ENCODE peak calls at places on chromosome 17, in four cellular contexts. P is transverse colon, W is GM12892, M is prostate gland. G is an unnamed sample.

GRCh38 chr17:13601776-13602551 is at the start of gene HS3ST3A1:
- DNase-seq in P (peak), W (peak), M (peak), G (peak)

GRCh38 chr17:9817086-9817485 is 4.8 kb downstream of the GSG1L2 start:
- DNase-seq in P (peak), W (no peak), M (peak), G (no peak)

GRCh38 chr17:79919862-79920720 is 80.9 kb upstream of the CBX4 start:
- DNase-seq in M (no peak), P (no peak), W (no peak), G (no peak)

GRCh38 chr17:72950236-72950931 is 142.1 kb downstream of the SLC39A11 start:
- DNase-seq in P (no peak), M (no peak), W (no peak), G (no peak)

GRCh38 chr17:76091526-76092285 is 11.9 kb downstream of the EXOC7 start:
- DNase-seq in M (no peak), P (no peak), W (peak), G (no peak)

GRCh38 chr17:30361766-30362279 is 16.9 kb upstream of the CPD start:
- DNase-seq in M (no peak), P (no peak), W (no peak), G (no peak)

GRCh38 chr17:65283704-65284103 is 146.5 kb downstream of the RGS9 start:
- DNase-seq in M (no peak), P (peak), W (no peak), G (no peak)

GRCh38 chr17:50656509-50656908 is 21.8 kb downstream of the ABCC3 start:
- DNase-seq in P (no peak), M (no peak), W (no peak), G (no peak)

GRCh38 chr17:64575431-64575830 is 68.7 kb downstream of the CEP95 start:
- DNase-seq in P (no peak), M (no peak), W (no peak), G (no peak)

GRCh38 chr17:74361613-74362391 is at the start of gene BTBD17:
- DNase-seq in W (no peak), M (peak), P (peak), G (peak)
- TF ChIP-seq POLR2AphosphoS5 in W (no peak), M (no peak), P (no peak), G (no peak)

DNA sequence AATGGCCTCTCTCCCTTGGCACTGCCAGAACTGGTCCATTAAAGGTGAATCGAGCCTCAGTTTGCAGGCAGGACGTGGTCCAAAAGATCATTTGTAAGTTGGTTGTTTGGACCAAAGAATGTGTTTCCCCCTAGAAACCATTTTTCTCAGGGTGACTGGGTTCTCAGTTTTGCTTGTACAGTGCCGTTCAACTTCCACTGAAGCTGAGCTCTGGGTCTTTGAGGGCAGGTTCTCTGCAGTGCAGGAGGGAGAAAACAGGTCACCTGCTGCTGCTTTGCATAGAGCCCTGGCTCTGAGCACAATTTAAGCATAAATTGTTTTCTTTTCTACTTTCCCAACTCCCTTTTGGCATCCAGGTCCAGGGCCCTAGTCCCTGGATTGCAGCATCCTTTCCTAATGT is 8.9 kb upstream of the AMZ2 start:
- DNase-seq in P (peak), W (no peak), M (no peak), G (no peak)
- TF ChIP-seq POLR2A in P (no peak), W (peak), M (no peak), G (no peak)

GRCh38 chr17:55420067-55420775 is 1.4 kb downstream of the MMD start:
- DNase-seq in P (no peak), W (no peak), M (no peak), G (no peak)

GRCh38 chr17:55418369-55419268 is 3.0 kb downstream of the MMD start:
- DNase-seq in M (no peak), P (no peak), W (no peak), G (no peak)

GRCh38 chr17:55423535-55423934 is 1.9 kb upstream of the MMD start:
- DNase-seq in W (no peak), M (no peak), P (no peak), G (no peak)

GRCh38 chr17:55421179-55421934 is at the start of gene MMD:
- DNase-seq in P (peak), W (no peak), M (peak), G (peak)

DNA sequence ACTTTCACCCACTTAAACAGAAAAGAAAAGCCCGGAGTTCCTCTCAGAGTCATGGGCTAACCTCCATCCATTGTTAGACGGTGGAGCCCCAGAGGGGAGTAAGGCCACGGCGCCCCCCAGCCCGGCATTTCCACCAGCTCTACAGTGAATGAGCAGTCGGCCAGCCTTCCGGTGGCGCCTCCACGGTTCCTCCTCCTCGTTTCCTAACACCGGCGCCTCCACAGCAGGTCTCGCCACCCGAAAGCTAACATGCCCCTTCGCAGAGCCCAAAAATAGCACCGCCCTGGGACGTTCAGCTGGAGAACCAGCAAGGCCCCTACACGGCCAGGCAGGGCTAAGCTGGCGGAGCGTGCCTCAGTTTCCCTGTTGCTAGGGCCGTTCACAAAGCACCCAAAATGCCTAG is 858 bp downstream of the MMD start:
- DNase-seq in M (peak), W (no peak), P (peak), G (peak)
- TF ChIP-seq POLR2AphosphoS5 in M (no peak), W (no peak), P (no peak), G (peak)

DNA sequence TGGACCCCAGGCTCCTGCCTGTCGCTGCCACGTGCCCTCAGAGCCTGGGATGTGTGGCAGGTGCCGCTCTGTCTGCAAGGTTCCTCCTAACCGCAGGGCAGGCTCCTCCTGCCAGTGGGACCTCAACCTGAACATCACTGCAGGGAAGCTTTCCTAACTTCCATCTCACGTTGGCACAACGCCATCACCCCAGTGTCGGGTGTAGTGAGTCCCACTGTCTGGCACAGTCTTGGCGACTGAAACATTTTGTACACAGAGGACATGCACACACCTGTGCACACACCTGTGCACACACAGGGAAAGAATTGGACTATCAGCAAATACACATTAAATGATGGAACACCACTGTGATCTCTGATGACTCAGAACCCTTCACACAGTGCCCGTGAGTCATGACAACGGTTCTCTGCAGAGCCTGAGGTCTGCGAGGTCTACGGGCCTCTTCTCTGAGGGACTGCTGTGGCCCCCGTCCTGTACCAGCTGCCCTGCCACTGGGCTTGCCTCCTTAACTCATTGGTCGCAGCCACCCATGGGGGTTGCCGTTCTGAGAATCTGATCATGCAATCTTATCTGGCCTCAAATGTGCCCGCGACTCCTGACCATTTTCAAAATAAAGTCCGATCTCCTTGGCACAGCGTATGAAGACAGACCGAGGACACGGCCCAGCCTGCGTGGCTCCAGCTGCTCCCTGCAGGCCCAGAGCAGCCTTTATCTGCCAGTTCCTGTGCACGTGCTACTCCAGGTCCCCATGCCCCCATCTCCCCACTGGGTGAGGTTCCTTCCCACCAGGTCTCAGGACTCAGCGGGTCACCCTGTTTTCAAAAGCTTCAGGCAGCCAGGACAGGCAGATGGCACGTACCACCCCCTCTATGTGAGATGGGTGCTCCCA is 7.6 kb downstream of the CCDC57 start:
- DNase-seq in P (no peak), W (no peak), M (no peak), G (peak)
- TF ChIP-seq POLR2A in P (no peak), W (no peak), M (no peak), G (no peak)

GRCh38 chr17:1083451-1084187 is 86.7 kb downstream of the TIMM22 start:
- DNase-seq in W (no peak), M (peak), P (no peak), G (no peak)

GRCh38 chr17:1091190-1091534 is 88.6 kb downstream of the ABR start:
- DNase-seq in M (no peak), W (no peak), P (no peak), G (no peak)

GRCh38 chr17:1089915-1090314 is 89.9 kb downstream of the ABR start:
- DNase-seq in M (peak), W (no peak), P (no peak), G (no peak)

GRCh38 chr17:1090454-1091189 is 89.2 kb downstream of the ABR start:
- DNase-seq in P (no peak), M (peak), W (no peak), G (no peak)

DNA sequence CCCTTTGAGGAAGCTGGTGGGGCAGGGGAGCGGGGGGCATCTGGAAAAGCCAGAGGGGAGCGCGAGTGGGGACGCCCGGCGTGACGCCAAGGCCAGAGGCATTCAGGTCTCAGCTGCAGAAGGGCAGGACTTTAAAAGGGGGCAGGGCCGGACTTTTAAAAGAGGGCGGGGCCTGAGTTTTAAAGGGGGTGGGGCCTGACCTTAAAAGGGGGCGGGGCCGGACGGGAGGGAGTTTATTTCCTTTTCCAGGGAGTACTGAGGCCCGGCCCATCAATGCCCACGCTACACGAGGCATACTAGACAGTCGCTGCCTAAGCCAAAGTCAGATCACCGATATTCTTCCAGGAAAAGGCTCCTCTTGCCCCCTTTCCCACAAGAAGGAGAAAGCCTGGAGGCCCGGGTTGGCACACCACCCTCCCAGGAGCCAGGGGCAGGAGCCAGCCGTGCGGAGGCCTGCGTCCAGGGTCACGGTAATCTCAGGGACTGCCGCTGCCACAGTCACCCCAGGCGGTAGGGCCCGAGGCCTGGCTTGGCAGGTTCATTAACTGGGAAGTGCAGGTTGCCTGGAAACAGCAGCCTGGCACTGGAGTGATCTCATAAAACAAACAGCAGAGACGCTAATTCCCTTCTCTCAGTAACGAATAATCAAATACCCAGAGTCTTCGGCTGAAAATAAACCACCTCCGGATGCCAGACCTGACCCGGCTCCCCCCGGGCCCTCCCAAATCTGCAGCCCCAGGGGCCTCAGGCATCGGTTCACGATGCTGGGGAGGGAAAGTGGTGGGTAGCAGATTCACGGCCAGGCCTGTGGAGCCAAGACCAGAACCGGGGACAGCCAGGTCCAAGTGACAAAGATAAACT is 90.7 kb downstream of the TIMM22 start:
- DNase-seq in W (no peak), P (peak), M (peak), G (no peak)
- TF ChIP-seq POLR2AphosphoS5 in W (no peak), P (no peak), M (peak), G (peak)

DNA sequence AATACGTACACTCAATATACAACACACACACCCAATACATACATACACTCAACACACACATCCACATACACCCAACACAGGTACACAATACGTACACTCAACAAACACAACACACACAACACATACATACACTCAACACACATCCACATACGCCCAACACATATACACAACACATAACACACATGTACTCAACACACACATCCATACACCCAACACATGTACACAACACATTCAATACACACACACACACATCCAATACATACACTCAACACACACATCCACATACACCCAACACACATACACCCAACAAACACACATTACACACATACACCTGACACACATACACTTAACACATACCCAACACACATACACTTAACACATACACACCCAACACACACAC is 95.9 kb downstream of the CCDC182 start:
- DNase-seq in M (no peak), P (no peak), W (no peak), G (no peak)
- TF ChIP-seq POLR2A in M (no peak), P (no peak), W (no peak), G (no peak)

G was measured in spleen.